ENCODE peak calls at places on chromosome 14, in ten cellular contexts. J is memory B cell, I is myocyte, Q is RKO, T is M059J, K is hepatocyte, D is ELR, O is AG09309, U is spleen, V is EL. P is an unnamed sample.

GRCh38 chr14:99395904-99396530 is 84.6 kb downstream of the SETD3 start:
- DNase-seq in J (no peak), I (peak; percentile 74), Q (peak; percentile 25), T (peak; percentile 82), K (no peak), D (peak; percentile 79), O (peak; percentile 29), U (peak; percentile 56), V (peak; percentile 73), P (no peak)

GRCh38 chr14:102554835-102555819 is 37.3 kb upstream of the RCOR1 start:
- DNase-seq in J (peak; percentile 63), I (peak; percentile 28), Q (no peak), T (no peak), K (peak; percentile 68), D (peak; percentile 66), O (no peak), U (peak; percentile 91), V (peak; percentile 71), P (peak; percentile 44)

GRCh38 chr14:53953828-53954550 is 2.6 kb downstream of the BMP4 start:
- DNase-seq in J (no peak), I (peak; percentile 76), Q (peak; percentile 3), T (peak; percentile 69), K (peak; percentile 74), D (peak; percentile 47), O (no peak), U (peak; percentile 70), V (peak; percentile 73), P (peak; percentile 21)

GRCh38 chr14:93752980-93753561 is 35.2 kb downstream of the PRIMA1 start:
- DNase-seq in J (no peak), I (no peak), Q (no peak), T (no peak), K (no peak), D (no peak), O (no peak), U (no peak), V (no peak), P (no peak)

GRCh38 chr14:90693413-90693812 is 122.8 kb downstream of the TTC7B start:
- DNase-seq in J (no peak), I (peak; percentile 98), Q (no peak), T (no peak), K (no peak), D (no peak), O (no peak), U (no peak), V (no peak), P (no peak)

GRCh38 chr14:100065161-100065871 is at the start of gene EVL:
- DNase-seq in J (peak; percentile 53), I (no peak), Q (no peak), T (no peak), K (no peak), D (no peak), O (no peak), U (peak; percentile 94), V (no peak), P (no peak)

GRCh38 chr14:24114536-24115450 is at the start of the genes DCAF11 and NRL:
- DNase-seq in J (peak; percentile 98), I (peak; percentile 100), Q (peak; percentile 100), T (peak; percentile 99), K (peak; percentile 99), D (peak; percentile 99), O (peak; percentile 99), U (peak; percentile 99), V (peak; percentile 100), P (peak; percentile 98)

GRCh38 chr14:76926521-76927251 is 100.5 kb downstream of the LRRC74A start:
- DNase-seq in J (peak; percentile 42), I (peak; percentile 68), Q (no peak), T (no peak), K (peak; percentile 63), D (peak; percentile 31), O (no peak), U (no peak), V (no peak), P (no peak)

GRCh38 chr14:60235440-60235839 is 13.6 kb upstream of the PPM1A start:
- DNase-seq in J (no peak), I (no peak), Q (no peak), T (no peak), K (no peak), D (no peak), O (no peak), U (no peak), V (no peak), P (no peak)